ENCODE peak calls at places on chromosomes 7 and 10, in seven cellular contexts. One of them, this sample, is unnamed.
A peak's percentile ranks its signal among the peaks of the same experiment; 100 is the strongest.

GRCh38 chr10:116961305-116962251 is 43.4 kb downstream of the SHTN1 start:
- DNase-seq in mesenchymal stem cell: no peak
- DNase-seq in H1: no peak
- DNase-seq in IMR-90: no peak
- DNase-seq in H9: no peak
- DNase-seq in trophoblast cell: no peak
- DNase-seq in neuronal stem cell: no peak
- DNase-seq in this sample: peak; percentile 53

GRCh38 chr7:33742999-33743587 is 162.2 kb upstream of the BMPER start:
- DNase-seq in H9: no peak
- DNase-seq in neuronal stem cell: no peak
- DNase-seq in H1: no peak
- DNase-seq in trophoblast cell: peak; percentile 15
- DNase-seq in IMR-90: no peak
- DNase-seq in mesenchymal stem cell: no peak
- DNase-seq in this sample: no peak

GRCh38 chr7:64881461-64882287 is 21.4 kb upstream of the ZNF273 start:
- DNase-seq in IMR-90: no peak
- DNase-seq in neuronal stem cell: no peak
- DNase-seq in trophoblast cell: no peak
- DNase-seq in H1: no peak
- DNase-seq in mesenchymal stem cell: no peak
- DNase-seq in H9: peak; percentile 16
- DNase-seq in this sample: no peak

GRCh38 chr7:157984138-157984913 is 603.3 kb downstream of the PTPRN2 start:
- DNase-seq in H9: no peak
- DNase-seq in mesenchymal stem cell: no peak
- DNase-seq in neuronal stem cell: no peak
- DNase-seq in trophoblast cell: no peak
- DNase-seq in IMR-90: no peak
- DNase-seq in H1: no peak
- DNase-seq in this sample: no peak

GRCh38 chr7:74027683-74028320 is at the start of gene ELN:
- DNase-seq in neuronal stem cell: no peak
- DNase-seq in trophoblast cell: no peak
- DNase-seq in H1: no peak
- DNase-seq in IMR-90: peak; percentile 43
- DNase-seq in H9: no peak
- DNase-seq in mesenchymal stem cell: peak; percentile 35
- DNase-seq in this sample: peak; percentile 30

GRCh38 chr7:152710134-152710404 is 34.1 kb upstream of the XRCC2 start:
- DNase-seq in H1: no peak
- DNase-seq in trophoblast cell: peak; percentile 24
- DNase-seq in IMR-90: no peak
- DNase-seq in neuronal stem cell: no peak
- DNase-seq in mesenchymal stem cell: no peak
- DNase-seq in H9: no peak
- DNase-seq in this sample: no peak

GRCh38 chr10:72275351-72276012 is 1.8 kb downstream of the DDIT4 start:
- DNase-seq in H1: no peak
- DNase-seq in trophoblast cell: no peak
- DNase-seq in mesenchymal stem cell: no peak
- DNase-seq in H9: no peak
- DNase-seq in neuronal stem cell: no peak
- DNase-seq in IMR-90: peak; percentile 34
- DNase-seq in this sample: no peak

GRCh38 chr10:120841522-120842189 is 9.5 kb upstream of the WDR11 start:
- DNase-seq in trophoblast cell: no peak
- DNase-seq in IMR-90: no peak
- DNase-seq in neuronal stem cell: no peak
- DNase-seq in H1: no peak
- DNase-seq in mesenchymal stem cell: no peak
- DNase-seq in H9: no peak
- DNase-seq in this sample: no peak

GRCh38 chr10:49081532-49082275 is 33.6 kb downstream of the VSTM4 start:
- DNase-seq in H1: no peak
- DNase-seq in mesenchymal stem cell: no peak
- DNase-seq in IMR-90: peak; percentile 15
- DNase-seq in H9: peak; percentile 35
- DNase-seq in neuronal stem cell: peak; percentile 39
- DNase-seq in trophoblast cell: no peak
- DNase-seq in this sample: peak; percentile 42

GRCh38 chr7:103124429-103124979 is 24.4 kb downstream of the NAPEPLD start:
- DNase-seq in neuronal stem cell: no peak
- DNase-seq in H9: no peak
- DNase-seq in H1: no peak
- DNase-seq in IMR-90: no peak
- DNase-seq in trophoblast cell: no peak
- DNase-seq in mesenchymal stem cell: no peak
- DNase-seq in this sample: no peak

GRCh38 chr10:132806126-132807061 is 20.4 kb upstream of the NKX6-2 start:
- DNase-seq in neuronal stem cell: no peak
- DNase-seq in IMR-90: no peak
- DNase-seq in H9: no peak
- DNase-seq in mesenchymal stem cell: no peak
- DNase-seq in trophoblast cell: no peak
- DNase-seq in H1: no peak
- DNase-seq in this sample: no peak

GRCh38 chr7:15832996-15833395 is 146.5 kb upstream of the MEOX2 start:
- DNase-seq in H9: no peak
- DNase-seq in neuronal stem cell: no peak
- DNase-seq in H1: no peak
- DNase-seq in IMR-90: no peak
- DNase-seq in trophoblast cell: no peak
- DNase-seq in mesenchymal stem cell: no peak
- DNase-seq in this sample: no peak

GRCh38 chr7:130560972-130561371 is 69.1 kb downstream of the MEST start:
- DNase-seq in H9: no peak
- DNase-seq in H1: peak; percentile 1
- DNase-seq in trophoblast cell: peak; percentile 35
- DNase-seq in neuronal stem cell: no peak
- DNase-seq in IMR-90: peak; percentile 43
- DNase-seq in mesenchymal stem cell: peak; percentile 53
- DNase-seq in this sample: peak; percentile 54

GRCh38 chr10:58834093-58834674 is 321.5 kb downstream of the BICC1 start:
- DNase-seq in H1: no peak
- DNase-seq in H9: no peak
- DNase-seq in mesenchymal stem cell: no peak
- DNase-seq in neuronal stem cell: no peak
- DNase-seq in IMR-90: no peak
- DNase-seq in trophoblast cell: no peak
- DNase-seq in this sample: no peak

GRCh38 chr7:135236727-135237126 is 3.1 kb downstream of the STRA8 start:
- DNase-seq in trophoblast cell: no peak
- DNase-seq in H1: no peak
- DNase-seq in H9: no peak
- DNase-seq in mesenchymal stem cell: no peak
- DNase-seq in neuronal stem cell: no peak
- DNase-seq in IMR-90: no peak
- DNase-seq in this sample: no peak

GRCh38 chr10:127000598-127000997 is 95.4 kb downstream of the DOCK1 start:
- DNase-seq in H9: no peak
- DNase-seq in neuronal stem cell: no peak
- DNase-seq in mesenchymal stem cell: no peak
- DNase-seq in IMR-90: no peak
- DNase-seq in H1: no peak
- DNase-seq in trophoblast cell: peak; percentile 5
- DNase-seq in this sample: peak; percentile 11

GRCh38 chr7:158957921-158958471 is 101.6 kb downstream of the DYNC2I1 start:
- DNase-seq in mesenchymal stem cell: no peak
- DNase-seq in neuronal stem cell: no peak
- DNase-seq in IMR-90: no peak
- DNase-seq in H1: no peak
- DNase-seq in trophoblast cell: no peak
- DNase-seq in H9: peak; percentile 74
- DNase-seq in this sample: no peak

GRCh38 chr7:12210179-12211053 is 678 bp upstream of the TMEM106B start:
- DNase-seq in mesenchymal stem cell: no peak
- DNase-seq in trophoblast cell: no peak
- DNase-seq in IMR-90: peak; percentile 8
- DNase-seq in neuronal stem cell: no peak
- DNase-seq in H1: no peak
- DNase-seq in H9: no peak
- DNase-seq in this sample: peak; percentile 65

GRCh38 chr10:129694633-129695356 is 227.8 kb downstream of the MGMT start:
- DNase-seq in IMR-90: no peak
- DNase-seq in neuronal stem cell: no peak
- DNase-seq in H1: no peak
- DNase-seq in trophoblast cell: no peak
- DNase-seq in H9: no peak
- DNase-seq in mesenchymal stem cell: no peak
- DNase-seq in this sample: no peak

GRCh38 chr10:118870467-118871243 is 115.9 kb upstream of the CACUL1 start:
- DNase-seq in H9: no peak
- DNase-seq in neuronal stem cell: no peak
- DNase-seq in IMR-90: peak; percentile 39
- DNase-seq in mesenchymal stem cell: peak; percentile 88
- DNase-seq in H1: no peak
- DNase-seq in trophoblast cell: peak; percentile 95
- DNase-seq in this sample: peak; percentile 63

GRCh38 chr7:3453398-3453797 is 152.3 kb downstream of the SDK1 start:
- DNase-seq in H1: peak; percentile 5
- DNase-seq in trophoblast cell: no peak
- DNase-seq in mesenchymal stem cell: peak; percentile 14
- DNase-seq in IMR-90: peak; percentile 13
- DNase-seq in neuronal stem cell: no peak
- DNase-seq in H9: peak; percentile 41
- DNase-seq in this sample: peak; percentile 57

GRCh38 chr7:158758563-158759244 is 54.1 kb upstream of the NCAPG2 start:
- DNase-seq in mesenchymal stem cell: peak; percentile 18
- DNase-seq in IMR-90: no peak
- DNase-seq in H9: no peak
- DNase-seq in trophoblast cell: no peak
- DNase-seq in neuronal stem cell: no peak
- DNase-seq in H1: no peak
- DNase-seq in this sample: no peak

GRCh38 chr10:118840071-118840775 is 85.5 kb upstream of the CACUL1 start:
- DNase-seq in H1: no peak
- DNase-seq in mesenchymal stem cell: no peak
- DNase-seq in IMR-90: no peak
- DNase-seq in H9: no peak
- DNase-seq in trophoblast cell: no peak
- DNase-seq in neuronal stem cell: no peak
- DNase-seq in this sample: peak; percentile 38

GRCh38 chr10:1063232-1063862 is 7.2 kb downstream of the WDR37 start:
- DNase-seq in trophoblast cell: no peak
- DNase-seq in mesenchymal stem cell: no peak
- DNase-seq in neuronal stem cell: no peak
- DNase-seq in H9: no peak
- DNase-seq in H1: no peak
- DNase-seq in IMR-90: no peak
- DNase-seq in this sample: no peak

GRCh38 chr10:15821046-15821683 is 39.1 kb downstream of the MINDY3 start:
- DNase-seq in trophoblast cell: peak; percentile 76
- DNase-seq in mesenchymal stem cell: no peak
- DNase-seq in H1: no peak
- DNase-seq in H9: no peak
- DNase-seq in IMR-90: no peak
- DNase-seq in neuronal stem cell: no peak
- DNase-seq in this sample: no peak

GRCh38 chr10:94398762-94399161 is 3.6 kb upstream of the TBC1D12 start:
- DNase-seq in H9: no peak
- DNase-seq in mesenchymal stem cell: no peak
- DNase-seq in neuronal stem cell: no peak
- DNase-seq in H1: no peak
- DNase-seq in trophoblast cell: peak; percentile 8
- DNase-seq in IMR-90: no peak
- DNase-seq in this sample: no peak
- H3K4me2 ChIP-seq in H9: no peak overlapping the region
- H3K4me2 ChIP-seq in mesenchymal stem cell: no peak overlapping the region
- H3K4me2 ChIP-seq in neuronal stem cell: no peak overlapping the region
- H3K4me2 ChIP-seq in H1: no peak overlapping the region
- H3K4me2 ChIP-seq in trophoblast cell: no peak overlapping the region
- H3K4me2 ChIP-seq in IMR-90: no peak overlapping the region
- H3K4me2 ChIP-seq in this sample: no peak overlapping the region

DNA sequence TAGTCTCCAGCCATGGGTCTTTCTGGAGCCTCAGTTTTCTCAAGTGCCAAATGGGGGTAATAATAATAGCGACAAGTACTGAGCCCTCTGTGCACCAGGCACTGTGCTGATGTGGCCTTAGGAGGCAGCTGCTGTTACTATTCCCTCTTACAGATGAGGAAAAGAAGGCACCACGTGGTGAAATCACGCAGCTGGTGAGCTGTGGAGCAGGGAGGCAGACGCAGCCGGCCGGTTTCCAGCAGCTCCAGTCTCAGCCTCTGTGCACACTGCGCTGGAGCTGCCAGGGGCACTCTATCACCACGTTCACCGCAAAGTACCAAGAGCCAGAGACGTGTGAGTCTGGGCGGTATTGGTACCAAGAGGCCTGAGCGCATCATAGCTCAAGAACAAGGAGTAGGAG is 9.6 kb downstream of the PYROXD2 start:
- DNase-seq in trophoblast cell: no peak
- DNase-seq in neuronal stem cell: no peak
- DNase-seq in mesenchymal stem cell: no peak
- DNase-seq in IMR-90: peak; percentile 54
- DNase-seq in H9: no peak
- DNase-seq in H1: no peak
- DNase-seq in this sample: no peak
- H3K18ac ChIP-seq in trophoblast cell: no peak overlapping the region
- H3K18ac ChIP-seq in neuronal stem cell: no peak overlapping the region
- H3K18ac ChIP-seq in mesenchymal stem cell: no peak overlapping the region
- H3K18ac ChIP-seq in IMR-90: peak overlapping the region; percentile 13
- H3K18ac ChIP-seq in H9: no peak overlapping the region
- H3K18ac ChIP-seq in H1: no peak overlapping the region
- H3K18ac ChIP-seq in this sample: no peak overlapping the region

DNA sequence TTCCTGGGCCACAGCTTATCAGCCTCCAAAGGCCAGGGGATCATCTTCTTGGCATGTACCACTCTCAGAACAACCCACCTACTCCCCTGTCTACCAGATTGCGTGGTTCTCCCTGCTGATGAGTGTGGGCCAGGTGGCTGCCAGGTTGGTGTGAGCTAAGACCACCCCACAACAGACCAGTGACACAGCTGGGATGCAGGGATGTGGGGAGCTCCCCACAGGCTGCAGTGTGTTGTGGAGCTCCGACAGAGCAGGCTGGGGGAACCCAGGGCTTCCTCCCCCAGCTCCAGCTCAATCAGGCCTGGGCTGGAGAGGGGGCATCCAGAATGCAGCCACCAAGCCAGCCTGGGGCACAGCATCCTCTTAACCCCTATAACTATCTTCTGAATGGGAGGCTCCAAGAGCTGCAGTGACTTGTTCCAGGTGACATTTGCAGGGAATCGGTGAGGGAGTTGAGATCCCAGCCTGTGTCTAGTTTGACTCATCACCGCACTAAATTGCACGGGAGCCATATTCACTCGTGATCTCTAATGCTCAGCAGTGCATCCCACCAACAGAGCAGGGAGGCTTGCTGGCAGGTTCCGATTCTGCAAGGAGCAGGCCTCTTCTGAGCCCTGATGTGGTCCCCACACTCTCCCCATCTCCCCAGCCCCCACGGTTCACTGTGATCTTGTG is 596 bp upstream of the GDF2 start:
- DNase-seq in neuronal stem cell: no peak
- DNase-seq in H9: no peak
- DNase-seq in H1: no peak
- DNase-seq in trophoblast cell: no peak
- DNase-seq in IMR-90: no peak
- DNase-seq in mesenchymal stem cell: no peak
- DNase-seq in this sample: no peak
- H3K27me3 ChIP-seq in neuronal stem cell: no peaks in the 10 kb centered on the region
- H3K27me3 ChIP-seq in H9: no peaks in the 10 kb centered on the region
- H3K27me3 ChIP-seq in H1: no peaks in the 10 kb centered on the region
- H3K27me3 ChIP-seq in trophoblast cell: no peaks in the 10 kb centered on the region
- H3K27me3 ChIP-seq in IMR-90: peaks cover 45% of the 10 kb centered on the region
- H3K27me3 ChIP-seq in mesenchymal stem cell: peaks cover 66% of the 10 kb centered on the region
- H3K27me3 ChIP-seq in this sample: no peaks in the 10 kb centered on the region

GRCh38 chr7:150439926-150440325 is 10.5 kb upstream of the GIMAP8 start:
- DNase-seq in IMR-90: peak; percentile 7
- DNase-seq in mesenchymal stem cell: no peak
- DNase-seq in trophoblast cell: no peak
- DNase-seq in H1: no peak
- DNase-seq in neuronal stem cell: no peak
- DNase-seq in H9: no peak
- DNase-seq in this sample: no peak
- H3K4me2 ChIP-seq in IMR-90: no peak overlapping the region
- H3K4me2 ChIP-seq in mesenchymal stem cell: no peak overlapping the region
- H3K4me2 ChIP-seq in trophoblast cell: no peak overlapping the region
- H3K4me2 ChIP-seq in H1: no peak overlapping the region
- H3K4me2 ChIP-seq in neuronal stem cell: no peak overlapping the region
- H3K4me2 ChIP-seq in H9: no peak overlapping the region
- H3K4me2 ChIP-seq in this sample: no peak overlapping the region